ENCODE peak calls at places on chromosomes 12 and 14, in five cellular contexts. Y is stimulated activated CD4-positive, alpha-beta T cell treated with anti-CD3 and anti-CD28 coated beads, Interleukin-12 subunit alpha, Interleukin-12 subunit beta, amount 100 ng/mL, for 48 hours; D is Daoy; F is neural progenitor cell; I is hypothalamus. X is an unnamed sample.

GRCh38 chr14:104978774-104979691 is 859 bp upstream of the AHNAK2 start:
- DNase-seq in Y (no peak), D (no peak), F (peak), I (no peak), X (no peak)

GRCh38 chr12:27619308-27619707 is 76.9 kb upstream of the REP15 start:
- DNase-seq in Y (no peak), D (peak), F (no peak), I (no peak), X (no peak)

GRCh38 chr14:64423987-64424386 is 35.8 kb downstream of the MTHFD1 start:
- DNase-seq in Y (no peak), D (no peak), F (no peak), I (no peak), X (no peak)

GRCh38 chr12:94112116-94112515 is 36.3 kb upstream of the PLXNC1 start:
- DNase-seq in Y (no peak), D (no peak), F (no peak), I (no peak), X (no peak)

GRCh38 chr12:120798696-120799095 is 73.1 kb downstream of the ACADS start:
- DNase-seq in Y (no peak), D (no peak), F (no peak), I (no peak), X (no peak)

GRCh38 chr12:88291498-88292131 is 149.5 kb downstream of the TMTC3 start:
- DNase-seq in Y (no peak), D (no peak), F (no peak), I (no peak), X (no peak)

GRCh38 chr14:95065411-95065810 is 91.9 kb downstream of the DICER1 start:
- DNase-seq in Y (no peak), D (no peak), F (no peak), I (no peak), X (peak)

GRCh38 chr12:53414756-53415417 is 8.8 kb upstream of the AMHR2 start:
- DNase-seq in Y (no peak), D (no peak), F (peak), I (no peak), X (peak)

GRCh38 chr12:57226588-57227314 is 2.8 kb upstream of the SHMT2 start:
- DNase-seq in Y (no peak), D (no peak), F (peak), I (no peak), X (peak)

GRCh38 chr12:50985322-50985721 is 33.0 kb downstream of the HIGD1C start:
- DNase-seq in Y (no peak), D (peak), F (no peak), I (no peak), X (no peak)

X was measured in ELF-1.